ENCODE peak calls at places on chromosome 13, in five cellular contexts. J, U, H, P and F are unnamed samples.
A peak's percentile ranks its signal among the peaks of the same experiment; 100 is the strongest.

GRCh38 chr13:84255226-84255625 is 373.0 kb upstream of the SLITRK1 start:
- DNase-seq in P (no peak), H (no peak), U (no peak), J (no peak), F (no peak)

GRCh38 chr13:77584111-77584510 is 48.6 kb downstream of the SCEL start:
- DNase-seq in H (no peak), P (no peak), J (no peak), U (no peak), F (no peak)

GRCh38 chr13:102901056-102901455 is 55.2 kb downstream of the ERCC5 start:
- DNase-seq in H (no peak), P (no peak), J (no peak), U (no peak), F (no peak)

GRCh38 chr13:19067767-19068166 is 113.9 kb downstream of the TUBA3C start:
- DNase-seq in H (no peak), U (no peak), J (no peak), P (no peak), F (no peak)

GRCh38 chr13:20609145-20609544 is 42.2 kb downstream of the IFT88 start:
- DNase-seq in U (no peak), H (no peak), P (no peak), J (no peak), F (no peak)

GRCh38 chr13:101453784-101454201 is 1.3 kb downstream of the ITGBL1 start:
- DNase-seq in U (no peak), J (no peak), P (no peak), H (no peak), F (peak; percentile 18)

GRCh38 chr13:85825454-85825853 is 26.2 kb upstream of the SLITRK6 start:
- DNase-seq in P (no peak), J (no peak), H (no peak), U (no peak), F (no peak)

GRCh38 chr13:93227280-93227905 is 786 bp downstream of the GPC6 start:
- DNase-seq in J (peak; percentile 34), U (peak; percentile 28), H (no peak), P (no peak), F (peak; percentile 57)

GRCh38 chr13:38223093-38223492 is 126.6 kb upstream of the UFM1 start:
- DNase-seq in H (no peak), U (no peak), P (no peak), J (no peak), F (peak; percentile 32)
- TF ChIP-seq CTCF in H (no peak), U (peak; percentile 64), P (no peak), J (no peak), F (no peak)

DNA sequence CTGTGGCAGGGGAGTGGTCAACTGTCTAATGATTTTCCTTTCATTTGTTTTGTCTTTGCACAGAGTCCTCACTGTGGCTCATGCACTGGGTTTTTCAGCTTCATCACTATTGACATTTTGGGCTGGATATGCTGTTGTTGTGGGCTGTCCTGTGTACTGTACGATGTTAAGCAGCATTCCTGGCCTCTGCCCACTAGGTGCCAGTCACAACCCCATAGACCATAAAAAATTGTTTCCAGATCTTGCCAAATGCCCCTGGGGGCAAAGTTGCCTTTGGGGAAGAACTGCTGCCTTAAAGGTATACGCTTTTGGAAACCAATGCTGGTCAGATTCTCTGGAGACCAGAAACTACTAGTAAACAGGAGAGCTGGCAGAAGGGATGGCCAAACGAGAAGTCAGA is 310.4 kb downstream of the SPRY2 start:
- DNase-seq in U (no peak), H (no peak), P (no peak), J (no peak), F (peak; percentile 6)
- TF ChIP-seq CTCF in U (no peak), H (no peak), P (peak; percentile 10), J (peak; percentile 27), F (no peak)

DNA sequence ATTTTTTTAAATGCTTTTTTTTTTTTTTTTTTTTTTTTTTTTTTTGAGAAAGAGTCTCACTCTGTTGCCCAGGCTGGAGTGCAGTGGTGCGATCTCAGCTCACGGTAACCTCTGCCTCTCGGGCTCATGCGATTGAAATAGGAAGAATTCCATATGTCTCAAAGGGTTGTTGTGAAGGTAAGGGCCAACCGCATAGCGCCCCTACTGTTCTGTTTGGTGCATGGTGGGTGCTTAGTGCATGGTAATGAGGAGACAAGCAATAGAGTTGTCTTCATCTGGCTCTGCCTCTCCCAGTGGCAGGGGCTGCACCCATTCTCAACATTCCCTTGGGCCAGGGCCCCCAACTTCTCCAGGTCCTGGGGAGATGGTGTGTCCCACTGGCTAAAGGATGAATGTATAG is 68.7 kb downstream of the RASL11A start:
- DNase-seq in J (no peak), P (no peak), H (no peak), U (no peak), F (peak; percentile 57)
- TF ChIP-seq CTCF in J (peak; percentile 22), P (peak; percentile 25), H (no peak), U (peak; percentile 56), F (peak; percentile 37)

GRCh38 chr13:98434060-98434459 is 142.8 kb downstream of the STK24 start:
- DNase-seq in U (no peak), J (no peak), H (no peak), P (no peak), F (no peak)
- TF ChIP-seq CTCF in U (no peak), J (no peak), H (no peak), P (no peak), F (no peak)